ENCODE peak calls at places on chromosome 3, in six cellular contexts. E, O, S, A, X and P are unnamed samples.

GRCh38 chr3:156768390-156768789 is 57.8 kb upstream of the LEKR1 start:
- DNase-seq in E (no peak), O (no peak), S (no peak), A (no peak), X (no peak), P (no peak)

GRCh38 chr3:191775451-191776233 is 314.7 kb downstream of the PYDC2 start:
- DNase-seq in E (no peak), O (no peak), S (no peak), A (no peak), X (no peak), P (no peak)

GRCh38 chr3:176097036-176097435 is 1100.2 kb downstream of the TBL1XR1 start:
- DNase-seq in E (no peak), O (no peak), S (no peak), A (no peak), X (no peak), P (no peak)

GRCh38 chr3:190064112-190064511 is 56.6 kb downstream of the P3H2 start:
- DNase-seq in E (no peak), O (no peak), S (no peak), A (no peak), X (no peak), P (no peak)

GRCh38 chr3:86251781-86252180 is 739.2 kb downstream of the VGLL3 start:
- DNase-seq in E (no peak), O (no peak), S (no peak), A (no peak), X (no peak), P (no peak)

GRCh38 chr3:195508185-195508584 is 34.9 kb downstream of the PPP1R2 start:
- DNase-seq in E (no peak), O (no peak), S (no peak), A (no peak), X (no peak), P (no peak)

GRCh38 chr3:18445421-18446066 is 20.4 kb upstream of the SATB1 start:
- DNase-seq in E (peak), O (no peak), S (peak), A (peak), X (no peak), P (no peak)

GRCh38 chr3:180274536-180274935 is 237.8 kb upstream of the PEX5L start:
- DNase-seq in E (no peak), O (no peak), S (no peak), A (no peak), X (no peak), P (no peak)

GRCh38 chr3:186283651-186284445 is 78.2 kb downstream of the DGKG start:
- DNase-seq in E (no peak), O (no peak), S (no peak), A (no peak), X (no peak), P (no peak)

GRCh38 chr3:39383190-39383912 is at the start of gene SLC25A38:
- DNase-seq in E (peak), O (peak), S (no peak), A (peak), X (no peak), P (no peak)

GRCh38 chr3:160885791-160886286 is 129.8 kb downstream of the PPM1L start:
- DNase-seq in E (peak), O (no peak), S (no peak), A (no peak), X (peak), P (peak)

GRCh38 chr3:56053727-56054126 is 414.5 kb downstream of the ERC2 start:
- DNase-seq in E (no peak), O (no peak), S (no peak), A (no peak), X (no peak), P (no peak)

GRCh38 chr3:197801801-197802504 is 10.9 kb downstream of the LRCH3 start:
- DNase-seq in E (no peak), O (no peak), S (no peak), A (no peak), X (no peak), P (no peak)

GRCh38 chr3:17639765-17640164 is 102.7 kb downstream of the TBC1D5 start:
- DNase-seq in E (no peak), O (no peak), S (no peak), A (no peak), X (peak), P (no peak)

GRCh38 chr3:90091557-90091956 is 984.1 kb downstream of the EPHA3 start:
- DNase-seq in E (peak), O (no peak), S (no peak), A (no peak), X (no peak), P (no peak)

GRCh38 chr3:196938124-196938523 is 4.2 kb downstream of the NCBP2 start:
- DNase-seq in E (no peak), O (no peak), S (no peak), A (no peak), X (no peak), P (no peak)

GRCh38 chr3:48232734-48233133 is 8.2 kb upstream of the ZNF589 start:
- DNase-seq in E (peak), O (peak), S (peak), A (peak), X (peak), P (peak)

GRCh38 chr3:196793224-196793623 is 53.6 kb downstream of the PAK2 start:
- DNase-seq in E (no peak), O (no peak), S (no peak), A (no peak), X (no peak), P (no peak)

GRCh38 chr3:56297281-56297680 is 171.0 kb downstream of the ERC2 start:
- DNase-seq in E (no peak), O (no peak), S (no peak), A (no peak), X (no peak), P (no peak)

GRCh38 chr3:134857776-134858515 is 62.9 kb downstream of the EPHB1 start:
- DNase-seq in E (no peak), O (no peak), S (no peak), A (no peak), X (no peak), P (no peak)

GRCh38 chr3:195033531-195034091 is 237.3 kb downstream of the XXYLT1 start:
- DNase-seq in E (peak), O (no peak), S (no peak), A (no peak), X (no peak), P (no peak)

GRCh38 chr3:109171479-109171878 is 35.0 kb downstream of the C3orf85 start:
- DNase-seq in E (no peak), O (no peak), S (no peak), A (no peak), X (no peak), P (no peak)

GRCh38 chr3:48475188-48475587 is 28.7 kb downstream of the ATRIP start:
- DNase-seq in E (no peak), O (no peak), S (no peak), A (no peak), X (no peak), P (no peak)

GRCh38 chr3:53174346-53175250 is 13.6 kb downstream of the PRKCD start:
- DNase-seq in E (no peak), O (no peak), S (no peak), A (no peak), X (no peak), P (no peak)

GRCh38 chr3:122635789-122636188 is 44.9 kb upstream of the PARP14 start:
- DNase-seq in E (no peak), O (no peak), S (no peak), A (no peak), X (no peak), P (no peak)

GRCh38 chr3:121508384-121508783 is 37.4 kb downstream of the POLQ start:
- DNase-seq in E (no peak), O (no peak), S (no peak), A (no peak), X (no peak), P (no peak)

GRCh38 chr3:112247351-112247750 is 46.7 kb downstream of the SLC9C1 start:
- DNase-seq in E (no peak), O (no peak), S (no peak), A (no peak), X (no peak), P (no peak)

GRCh38 chr3:194985031-194985578 is 285.9 kb downstream of the XXYLT1 start:
- DNase-seq in E (no peak), O (peak), S (no peak), A (no peak), X (peak), P (no peak)